ENCODE peak calls at places on chromosomes 4 and X, in four cellular contexts. M is heart right ventricle, N is left lung, J is HepG2. X is an unnamed sample.

GRCh38 chr4:186158966-186159365 is 32.4 kb upstream of the CYP4V2 start:
- DNase-seq in M (no peak), N (no peak), J (no peak), X (no peak)

GRCh38 chrX:12950851-12951589 is 23.9 kb upstream of the TMSB4X start:
- DNase-seq in M (no peak), N (no peak), J (peak), X (no peak)

GRCh38 chr4:7124643-7125442 is 57.0 kb upstream of the GRPEL1 start:
- DNase-seq in M (peak), N (peak), J (peak), X (peak)

GRCh38 chrX:10233696-10234095 is 76.9 kb downstream of the CLCN4 start:
- DNase-seq in M (no peak), N (no peak), J (no peak), X (peak)

GRCh38 chr4:105197777-105198176 is 51.1 kb downstream of the TET2 start:
- DNase-seq in M (no peak), N (no peak), J (no peak), X (no peak)

GRCh38 chr4:139642364-139642763 is 23.3 kb upstream of the MGST2 start:
- DNase-seq in M (no peak), N (no peak), J (no peak), X (peak)

GRCh38 chr4:3527914-3528876 is 4.0 kb downstream of the LRPAP1 start:
- DNase-seq in M (no peak), N (peak), J (no peak), X (no peak)

GRCh38 chrX:38796926-38797325 is 4.3 kb upstream of the MID1IP1 start:
- DNase-seq in M (no peak), N (no peak), J (no peak), X (no peak)

GRCh38 chr4:73836373-73837269 is at the start of gene CXCL6:
- DNase-seq in M (no peak), N (peak), J (no peak), X (no peak)

GRCh38 chr4:16227462-16227868 is 1.2 kb upstream of the TAPT1 start:
- DNase-seq in M (peak), N (peak), J (peak), X (no peak)

GRCh38 chr4:56434599-56435000 is 815 bp downstream of the PPAT start:
- DNase-seq in M (no peak), N (no peak), J (no peak), X (no peak)

GRCh38 chr4:185002784-185003183 is 15.5 kb upstream of the HELT start:
- DNase-seq in M (no peak), N (no peak), J (peak), X (no peak)

GRCh38 chr4:185005209-185005819 is 13.0 kb upstream of the HELT start:
- DNase-seq in M (peak), N (peak), J (peak), X (peak)

GRCh38 chr4:185003596-185004351 is 14.5 kb upstream of the HELT start:
- DNase-seq in M (no peak), N (no peak), J (no peak), X (no peak)

GRCh38 chr4:185004562-185005208 is 13.6 kb upstream of the HELT start:
- DNase-seq in M (peak), N (no peak), J (no peak), X (no peak)
- H3K4me3 ChIP-seq in M (peak), N (no peak), J (no peak), X (peak)

DNA sequence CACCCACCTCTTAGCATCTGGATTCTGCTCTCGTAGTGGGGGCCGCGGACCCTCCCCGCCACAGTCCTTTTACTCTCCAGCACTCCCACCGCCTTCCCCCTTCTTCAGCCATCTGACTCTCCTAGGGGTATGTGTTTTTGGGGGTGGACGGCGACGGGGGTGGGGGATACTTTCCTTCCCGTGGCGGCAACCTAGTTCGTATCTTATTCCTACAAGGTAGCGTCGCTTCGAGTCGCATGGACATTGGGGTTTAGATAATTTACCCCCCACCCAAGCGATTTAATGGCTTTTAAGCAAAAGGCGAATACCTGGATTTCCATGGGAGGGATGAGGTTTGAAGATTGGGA is 1.3 kb upstream of the BCORL1 start:
- DNase-seq in M (no peak), N (no peak), J (no peak), X (no peak)
- H3K4me3 ChIP-seq in M (no peak), N (peak), J (peak), X (peak)

GRCh38 chrX:2862404-2862803 is 33.7 kb downstream of the GYG2 start:
- DNase-seq in M (no peak), N (no peak), J (peak), X (no peak)
- H3K4me3 ChIP-seq in M (no peak), N (no peak), J (no peak), X (no peak)

DNA sequence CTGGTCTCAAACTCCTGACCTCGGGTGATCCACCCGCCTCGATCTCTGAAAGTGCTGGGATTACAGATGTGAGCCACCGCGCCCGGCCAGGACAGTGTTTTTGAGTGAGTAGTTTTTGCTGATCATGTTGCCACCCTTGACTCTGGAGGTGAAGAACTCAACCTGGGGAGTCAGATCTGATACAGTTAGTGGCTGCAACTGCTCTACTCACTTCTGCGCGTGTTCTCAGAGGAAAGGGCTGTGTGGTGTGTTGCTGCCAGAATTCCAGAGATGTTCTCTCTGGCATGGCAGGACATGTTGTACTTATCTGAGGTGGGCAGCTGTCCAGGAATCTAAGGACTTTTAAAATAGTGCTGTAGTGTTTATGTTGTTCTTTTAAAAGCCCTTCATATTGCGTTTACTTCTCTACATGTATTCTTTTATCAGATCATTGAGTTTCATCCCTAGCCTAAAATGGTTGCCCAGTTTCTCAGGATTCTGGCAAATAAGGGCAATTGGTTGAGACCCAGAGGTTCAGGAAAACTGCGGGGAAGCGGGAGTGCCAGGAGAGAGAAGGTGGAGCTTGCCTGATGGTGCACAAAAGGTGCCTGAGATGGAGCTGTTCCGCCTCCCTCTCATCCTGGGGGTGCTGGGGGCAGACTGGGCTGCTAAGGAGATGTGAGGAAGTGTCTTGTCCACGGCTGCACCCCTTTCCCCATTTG is 97.7 kb downstream of the ARHGAP10 start:
- DNase-seq in M (peak), N (no peak), J (no peak), X (peak)
- H3K4me3 ChIP-seq in M (no peak), N (no peak), J (no peak), X (no peak)

DNA sequence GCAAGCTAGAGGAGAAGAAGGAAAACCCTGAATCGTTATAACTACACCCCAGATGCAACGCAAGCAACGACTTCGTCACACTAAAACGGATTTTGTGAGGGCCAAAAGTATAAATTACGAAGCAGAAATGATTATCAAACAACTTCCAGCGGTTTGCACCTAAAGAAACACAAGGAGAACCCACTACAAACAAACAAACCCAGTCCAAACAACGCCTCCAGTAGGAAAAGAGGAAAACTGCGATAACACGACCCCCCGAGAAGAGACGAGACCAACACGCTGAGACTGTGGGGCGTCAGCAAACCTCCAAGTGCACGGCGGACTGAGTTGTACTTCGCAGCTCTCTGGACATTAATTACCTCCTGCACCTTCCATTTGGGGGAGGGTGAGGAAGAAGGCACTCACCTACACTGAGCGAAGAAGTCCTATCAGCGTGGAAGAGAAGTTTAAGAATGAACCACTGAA is at the start of gene MAB21L2:
- DNase-seq in M (no peak), N (no peak), J (no peak), X (no peak)
- H3K4me3 ChIP-seq in M (peak), N (peak), J (no peak), X (peak)

DNA sequence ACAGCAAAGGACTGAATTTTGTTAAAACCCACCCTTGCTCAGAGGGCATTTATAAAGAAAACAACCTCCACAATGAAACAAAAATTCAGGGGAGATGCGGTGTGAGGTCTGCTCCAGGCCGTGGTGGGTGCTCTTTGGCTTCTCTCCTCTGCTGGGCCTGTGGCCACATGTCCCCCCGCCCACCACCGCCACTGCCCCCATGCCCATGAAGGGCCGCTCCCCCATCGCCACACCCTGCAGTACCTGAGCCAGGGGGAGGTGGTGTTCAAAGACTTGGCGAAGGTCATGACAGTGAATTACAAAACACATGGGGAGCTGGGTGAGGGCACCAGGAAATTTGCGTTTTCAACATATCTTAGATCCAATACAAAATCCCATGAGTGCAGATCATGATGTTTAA is 14.2 kb upstream of the CFAP299 start:
- DNase-seq in M (no peak), N (no peak), J (no peak), X (no peak)
- H3K4me3 ChIP-seq in M (no peak), N (no peak), J (no peak), X (no peak)

X was measured in skeletal muscle cell.